ENCODE peak calls at places on chromosome 21, in six cellular contexts. One of them, this sample, is unnamed.

GRCh38 chr21:45590246-45590725 is 48.0 kb upstream of the SLC19A1 start:
- DNase-seq in thoracic aorta: no peak
- DNase-seq in left lung: peak; percentile 81
- DNase-seq in HCT116: no peak
- DNase-seq in endothelial cell of umbilical vein: peak; percentile 30
- DNase-seq in WTC11: peak; percentile 76
- DNase-seq in this sample: no peak

GRCh38 chr21:43361493-43362296 is 65.2 kb downstream of the SIK1 start:
- DNase-seq in thoracic aorta: no peak
- DNase-seq in left lung: no peak
- DNase-seq in HCT116: no peak
- DNase-seq in endothelial cell of umbilical vein: peak; percentile 16
- DNase-seq in WTC11: no peak
- DNase-seq in this sample: no peak

GRCh38 chr21:41766883-41767605 is at the start of gene RIPK4:
- DNase-seq in thoracic aorta: no peak
- DNase-seq in left lung: peak; percentile 73
- DNase-seq in HCT116: peak; percentile 73
- DNase-seq in endothelial cell of umbilical vein: no peak
- DNase-seq in WTC11: peak; percentile 90
- DNase-seq in this sample: no peak

GRCh38 chr21:17045214-17045835 is 467.5 kb upstream of the CXADR start:
- DNase-seq in thoracic aorta: no peak
- DNase-seq in left lung: no peak
- DNase-seq in HCT116: no peak
- DNase-seq in endothelial cell of umbilical vein: peak; percentile 37
- DNase-seq in WTC11: no peak
- DNase-seq in this sample: no peak

GRCh38 chr21:33968082-33968997 is 52.7 kb upstream of the ATP5PO start:
- DNase-seq in thoracic aorta: no peak
- DNase-seq in left lung: no peak
- DNase-seq in HCT116: no peak
- DNase-seq in endothelial cell of umbilical vein: peak; percentile 97
- DNase-seq in WTC11: no peak
- DNase-seq in this sample: no peak

GRCh38 chr21:33949516-33950424 is 34.2 kb upstream of the ATP5PO start:
- DNase-seq in thoracic aorta: no peak
- DNase-seq in left lung: no peak
- DNase-seq in HCT116: no peak
- DNase-seq in endothelial cell of umbilical vein: no peak
- DNase-seq in WTC11: no peak
- DNase-seq in this sample: no peak

GRCh38 chr21:34989337-34990151 is 59.6 kb downstream of the RUNX1 start:
- DNase-seq in thoracic aorta: no peak
- DNase-seq in left lung: no peak
- DNase-seq in HCT116: no peak
- DNase-seq in endothelial cell of umbilical vein: no peak
- DNase-seq in WTC11: no peak
- DNase-seq in this sample: no peak

GRCh38 chr21:14070049-14070893 is 140.5 kb downstream of the LIPI start:
- DNase-seq in thoracic aorta: no peak
- DNase-seq in left lung: no peak
- DNase-seq in HCT116: no peak
- DNase-seq in endothelial cell of umbilical vein: no peak
- DNase-seq in WTC11: no peak
- DNase-seq in this sample: no peak

GRCh38 chr21:31403596-31404333 is 59.7 kb upstream of the TIAM1 start:
- DNase-seq in thoracic aorta: no peak
- DNase-seq in left lung: no peak
- DNase-seq in HCT116: no peak
- DNase-seq in endothelial cell of umbilical vein: no peak
- DNase-seq in WTC11: no peak
- DNase-seq in this sample: no peak

GRCh38 chr21:33644383-33645074 is 2.2 kb downstream of the ITSN1 start:
- DNase-seq in thoracic aorta: no peak
- DNase-seq in left lung: no peak
- DNase-seq in HCT116: no peak
- DNase-seq in endothelial cell of umbilical vein: peak; percentile 50
- DNase-seq in WTC11: no peak
- DNase-seq in this sample: no peak

GRCh38 chr21:43193651-43194302 is 25.0 kb downstream of the CRYAA start:
- DNase-seq in thoracic aorta: no peak
- DNase-seq in left lung: peak; percentile 34
- DNase-seq in HCT116: no peak
- DNase-seq in endothelial cell of umbilical vein: no peak
- DNase-seq in WTC11: peak; percentile 17
- DNase-seq in this sample: peak; percentile 63

GRCh38 chr21:33866851-33867250 is 48.8 kb downstream of the ATP5PO start:
- DNase-seq in thoracic aorta: no peak
- DNase-seq in left lung: no peak
- DNase-seq in HCT116: no peak
- DNase-seq in endothelial cell of umbilical vein: no peak
- DNase-seq in WTC11: no peak
- DNase-seq in this sample: no peak

GRCh38 chr21:33584455-33584854 is 4.0 kb downstream of the DONSON start:
- DNase-seq in thoracic aorta: no peak
- DNase-seq in left lung: no peak
- DNase-seq in HCT116: no peak
- DNase-seq in endothelial cell of umbilical vein: no peak
- DNase-seq in WTC11: no peak
- DNase-seq in this sample: no peak

GRCh38 chr21:41957991-41958766 is 4.4 kb upstream of the C2CD2 start:
- DNase-seq in thoracic aorta: peak; percentile 54
- DNase-seq in left lung: peak; percentile 58
- DNase-seq in HCT116: peak; percentile 61
- DNase-seq in endothelial cell of umbilical vein: peak; percentile 99
- DNase-seq in WTC11: no peak
- DNase-seq in this sample: no peak

GRCh38 chr21:38310619-38311018 is 53.8 kb downstream of the KCNJ15 start:
- DNase-seq in thoracic aorta: no peak
- DNase-seq in left lung: no peak
- DNase-seq in HCT116: no peak
- DNase-seq in endothelial cell of umbilical vein: no peak
- DNase-seq in WTC11: no peak
- DNase-seq in this sample: no peak

DNA sequence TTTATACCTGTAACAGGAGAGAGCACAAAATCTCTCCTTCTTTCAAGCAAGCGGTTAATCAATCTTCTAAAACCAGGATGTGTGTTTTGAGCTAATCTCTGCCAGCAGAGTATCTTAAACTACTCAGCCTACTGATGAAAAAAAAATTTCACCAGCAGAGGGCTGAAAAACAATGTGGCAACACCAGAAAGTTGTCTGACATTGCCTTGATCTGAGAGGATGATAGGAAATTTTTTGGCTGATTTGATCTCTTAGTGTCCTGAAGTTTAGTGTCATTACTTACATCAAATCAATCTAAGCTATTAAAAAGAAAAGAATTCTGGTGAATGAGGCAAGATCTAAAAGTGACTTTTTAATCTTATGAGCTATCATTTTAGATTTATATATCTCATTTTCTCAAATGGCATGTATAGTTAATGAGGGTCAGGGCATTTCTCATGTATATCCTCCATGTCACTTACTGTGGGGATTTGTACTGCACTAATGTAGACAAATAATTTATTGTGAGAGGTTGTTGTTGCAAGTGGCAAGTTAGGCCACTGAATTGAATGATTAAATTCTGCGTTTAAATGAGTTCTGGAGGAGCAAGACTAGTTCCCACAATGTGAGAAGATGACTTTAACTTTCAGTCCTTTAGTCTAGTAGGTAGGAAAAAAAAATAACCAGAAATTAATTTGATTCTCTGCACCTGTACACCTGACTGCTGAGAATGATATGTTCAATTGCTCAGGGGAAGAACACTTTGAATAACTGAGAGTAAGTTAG is 10.8 kb downstream of the ADAMTS1 start:
- DNase-seq in thoracic aorta: no peak
- DNase-seq in left lung: no peak
- DNase-seq in HCT116: no peak
- DNase-seq in endothelial cell of umbilical vein: no peak
- DNase-seq in WTC11: no peak
- DNase-seq in this sample: no peak
- TF ChIP-seq CTCF in thoracic aorta: peak; percentile 36
- TF ChIP-seq CTCF in left lung: no peak
- TF ChIP-seq CTCF in HCT116: no peak
- TF ChIP-seq CTCF in endothelial cell of umbilical vein: peak; percentile 7
- TF ChIP-seq CTCF in WTC11: no peak
- TF ChIP-seq CTCF in this sample: peak; percentile 65

GRCh38 chr21:36694041-36694515 is 4.8 kb upstream of the SIM2 start:
- DNase-seq in thoracic aorta: no peak
- DNase-seq in left lung: no peak
- DNase-seq in HCT116: no peak
- DNase-seq in endothelial cell of umbilical vein: peak; percentile 29
- DNase-seq in WTC11: no peak
- DNase-seq in this sample: no peak

GRCh38 chr21:36692844-36693143 is 6.1 kb upstream of the SIM2 start:
- DNase-seq in thoracic aorta: no peak
- DNase-seq in left lung: no peak
- DNase-seq in HCT116: no peak
- DNase-seq in endothelial cell of umbilical vein: no peak
- DNase-seq in WTC11: no peak
- DNase-seq in this sample: no peak

GRCh38 chr21:36694593-36695282 is 4.2 kb upstream of the SIM2 start:
- DNase-seq in thoracic aorta: no peak
- DNase-seq in left lung: no peak
- DNase-seq in HCT116: no peak
- DNase-seq in endothelial cell of umbilical vein: no peak
- DNase-seq in WTC11: no peak
- DNase-seq in this sample: no peak

GRCh38 chr21:36692125-36692843 is 6.6 kb upstream of the SIM2 start:
- DNase-seq in thoracic aorta: no peak
- DNase-seq in left lung: no peak
- DNase-seq in HCT116: no peak
- DNase-seq in endothelial cell of umbilical vein: no peak
- DNase-seq in WTC11: no peak
- DNase-seq in this sample: no peak

GRCh38 chr21:36693144-36694040 is 5.5 kb upstream of the SIM2 start:
- DNase-seq in thoracic aorta: no peak
- DNase-seq in left lung: no peak
- DNase-seq in HCT116: no peak
- DNase-seq in endothelial cell of umbilical vein: no peak
- DNase-seq in WTC11: peak; percentile 67
- DNase-seq in this sample: no peak
- TF ChIP-seq CTCF in thoracic aorta: no peak
- TF ChIP-seq CTCF in left lung: no peak
- TF ChIP-seq CTCF in HCT116: no peak
- TF ChIP-seq CTCF in endothelial cell of umbilical vein: peak; percentile 29
- TF ChIP-seq CTCF in WTC11: peak; percentile 54
- TF ChIP-seq CTCF in this sample: peak; percentile 58

GRCh38 chr21:32494946-32495703 is 82.6 kb downstream of the EVA1C start:
- DNase-seq in thoracic aorta: peak; percentile 14
- DNase-seq in left lung: no peak
- DNase-seq in HCT116: no peak
- DNase-seq in endothelial cell of umbilical vein: peak; percentile 91
- DNase-seq in WTC11: no peak
- DNase-seq in this sample: no peak

GRCh38 chr21:32496536-32496935 is 84.0 kb downstream of the EVA1C start:
- DNase-seq in thoracic aorta: no peak
- DNase-seq in left lung: no peak
- DNase-seq in HCT116: no peak
- DNase-seq in endothelial cell of umbilical vein: no peak
- DNase-seq in WTC11: no peak
- DNase-seq in this sample: no peak

DNA sequence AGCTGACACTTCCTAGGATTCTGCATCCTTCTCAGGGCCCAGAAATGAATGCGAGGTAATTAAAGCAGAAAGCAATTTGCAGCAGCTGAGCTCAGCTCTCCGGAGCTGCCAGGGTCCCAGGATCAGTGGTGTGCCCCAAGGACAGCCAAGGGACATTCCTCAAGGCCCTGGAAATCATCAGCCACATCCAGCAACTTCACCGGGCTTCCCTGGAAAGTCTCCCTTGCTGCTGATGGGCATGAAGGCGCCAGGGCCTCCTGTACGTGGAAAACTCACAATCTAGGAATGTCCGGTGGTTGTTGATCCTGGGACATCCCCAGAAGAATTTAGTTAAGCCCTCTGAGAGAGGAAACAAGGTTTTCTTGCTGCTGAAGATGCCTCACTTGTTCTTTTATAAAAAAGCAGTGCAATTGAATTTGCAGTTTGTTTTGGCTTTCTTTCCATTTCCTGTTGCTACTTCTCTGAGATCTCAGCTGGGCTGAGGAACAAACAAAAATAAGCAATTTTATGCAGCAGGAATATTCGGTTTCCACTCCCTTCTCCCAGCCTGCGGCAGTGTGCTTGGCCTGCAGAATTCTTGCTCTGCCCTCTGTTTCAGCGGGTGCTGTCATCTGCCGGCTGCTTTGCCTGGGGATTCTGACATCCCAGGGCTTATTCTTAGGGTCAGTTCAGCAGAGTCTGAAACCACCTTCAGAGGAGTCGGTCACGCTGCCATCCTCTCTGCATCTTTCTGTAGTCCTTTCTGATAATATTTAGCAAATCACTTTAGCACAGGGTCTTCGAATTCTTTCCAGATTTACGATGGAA is 85.9 kb downstream of the TCP10L start:
- DNase-seq in thoracic aorta: no peak
- DNase-seq in left lung: no peak
- DNase-seq in HCT116: no peak
- DNase-seq in endothelial cell of umbilical vein: peak; percentile 85
- DNase-seq in WTC11: no peak
- DNase-seq in this sample: no peak
- TF ChIP-seq CTCF in thoracic aorta: no peak
- TF ChIP-seq CTCF in left lung: no peak
- TF ChIP-seq CTCF in HCT116: no peak
- TF ChIP-seq CTCF in endothelial cell of umbilical vein: no peak
- TF ChIP-seq CTCF in WTC11: no peak
- TF ChIP-seq CTCF in this sample: no peak

GRCh38 chr21:29939859-29940245 is at the start of gene GRIK1:
- DNase-seq in thoracic aorta: no peak
- DNase-seq in left lung: no peak
- DNase-seq in HCT116: no peak
- DNase-seq in endothelial cell of umbilical vein: no peak
- DNase-seq in WTC11: peak; percentile 27
- DNase-seq in this sample: peak; percentile 72

GRCh38 chr21:29947119-29947518 is 7.3 kb upstream of the GRIK1 start:
- DNase-seq in thoracic aorta: no peak
- DNase-seq in left lung: no peak
- DNase-seq in HCT116: no peak
- DNase-seq in endothelial cell of umbilical vein: no peak
- DNase-seq in WTC11: no peak
- DNase-seq in this sample: no peak

GRCh38 chr21:29940993-29941392 is 1.2 kb upstream of the GRIK1 start:
- DNase-seq in thoracic aorta: no peak
- DNase-seq in left lung: no peak
- DNase-seq in HCT116: no peak
- DNase-seq in endothelial cell of umbilical vein: no peak
- DNase-seq in WTC11: no peak
- DNase-seq in this sample: no peak

GRCh38 chr21:29942033-29942432 is 2.2 kb upstream of the GRIK1 start:
- DNase-seq in thoracic aorta: no peak
- DNase-seq in left lung: no peak
- DNase-seq in HCT116: no peak
- DNase-seq in endothelial cell of umbilical vein: no peak
- DNase-seq in WTC11: no peak
- DNase-seq in this sample: no peak

DNA sequence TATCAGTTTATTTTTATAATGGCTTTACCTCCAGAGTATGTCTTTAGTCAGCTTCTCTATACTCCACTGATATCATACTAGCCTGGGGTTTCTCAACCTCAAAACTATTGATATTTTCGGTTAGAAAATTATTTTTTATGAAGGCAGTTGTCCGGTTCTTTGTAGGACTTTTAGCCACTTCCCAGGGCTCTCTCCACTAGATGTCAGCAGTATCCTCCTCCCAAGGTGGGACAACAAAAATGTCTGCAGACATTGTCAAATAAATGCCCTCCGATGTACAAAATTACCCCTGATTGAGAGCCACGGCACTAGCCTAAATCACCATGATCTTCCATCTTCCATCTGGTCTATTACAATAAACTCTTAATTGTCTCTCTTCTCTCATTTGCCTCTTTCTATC is 4.1 kb upstream of the GRIK1 start:
- DNase-seq in thoracic aorta: no peak
- DNase-seq in left lung: no peak
- DNase-seq in HCT116: no peak
- DNase-seq in endothelial cell of umbilical vein: no peak
- DNase-seq in WTC11: no peak
- DNase-seq in this sample: no peak
- TF ChIP-seq CTCF in thoracic aorta: no peak
- TF ChIP-seq CTCF in left lung: no peak
- TF ChIP-seq CTCF in HCT116: no peak
- TF ChIP-seq CTCF in endothelial cell of umbilical vein: no peak
- TF ChIP-seq CTCF in WTC11: no peak
- TF ChIP-seq CTCF in this sample: peak; percentile 46

This sample was measured in type B pancreatic cell.